ENCODE peak calls at places on chromosomes 6 and 20, in seven cellular contexts. Y, A, Z, T, D, W and N are unnamed samples.

GRCh38 chr6:50655848-50656453 is 57.4 kb upstream of the TFAP2D start:
- DNase-seq in Y (peak; percentile 53), A (peak; percentile 29), Z (peak; percentile 63), T (no peak), D (peak; percentile 10), W (peak; percentile 17), N (no peak)

GRCh38 chr6:28336284-28337024 is 506 bp upstream of the ZSCAN31 start:
- DNase-seq in Y (peak; percentile 76), A (peak; percentile 43), Z (peak; percentile 76), T (no peak), D (no peak), W (peak; percentile 65), N (peak; percentile 29)

GRCh38 chr6:169723200-169723909 is 945 bp downstream of the PHF10 start:
- DNase-seq in Y (peak; percentile 48), A (peak; percentile 70), Z (peak; percentile 66), T (peak; percentile 58), D (peak; percentile 23), W (peak; percentile 43), N (peak; percentile 85)

GRCh38 chr6:159766923-159767322 is 5.1 kb downstream of the ACAT2 start:
- DNase-seq in Y (no peak), A (no peak), Z (no peak), T (no peak), D (no peak), W (no peak), N (no peak)

GRCh38 chr6:154868143-154868594 is 126.9 kb upstream of the TIAM2 start:
- DNase-seq in Y (peak; percentile 69), A (peak; percentile 79), Z (peak; percentile 78), T (no peak), D (peak; percentile 34), W (peak; percentile 70), N (no peak)

GRCh38 chr20:20009784-20010253 is 7.3 kb upstream of the NAA20 start:
- DNase-seq in Y (no peak), A (no peak), Z (no peak), T (no peak), D (no peak), W (no peak), N (no peak)

GRCh38 chr6:35599761-35600658 is 87.3 kb upstream of the TULP1 start:
- DNase-seq in Y (no peak), A (peak; percentile 65), Z (no peak), T (no peak), D (no peak), W (no peak), N (no peak)

GRCh38 chr6:67863346-67863745 is 771.7 kb upstream of the ADGRB3 start:
- DNase-seq in Y (no peak), A (no peak), Z (no peak), T (no peak), D (no peak), W (no peak), N (no peak)

GRCh38 chr6:40695114-40695513 is 108.0 kb upstream of the LRFN2 start:
- DNase-seq in Y (no peak), A (no peak), Z (no peak), T (no peak), D (peak; percentile 21), W (peak; percentile 62), N (no peak)

GRCh38 chr6:13378669-13379590 is 50.6 kb upstream of the TBC1D7 start:
- DNase-seq in Y (no peak), A (no peak), Z (no peak), T (no peak), D (no peak), W (peak; percentile 74), N (no peak)

GRCh38 chr6:35893246-35893645 is 27.7 kb downstream of the SRPK1 start:
- DNase-seq in Y (no peak), A (no peak), Z (no peak), T (no peak), D (no peak), W (no peak), N (no peak)

GRCh38 chr6:63685453-63686379 is 50.1 kb downstream of the PHF3 start:
- DNase-seq in Y (peak; percentile 61), A (no peak), Z (no peak), T (no peak), D (no peak), W (no peak), N (no peak)

GRCh38 chr20:49916146-49917002 is 1.0 kb upstream of the SPATA2 start:
- DNase-seq in Y (no peak), A (peak; percentile 52), Z (peak; percentile 62), T (no peak), D (peak; percentile 88), W (peak; percentile 23), N (no peak)

GRCh38 chr6:153090241-153090930 is 40.7 kb downstream of the RGS17 start:
- DNase-seq in Y (no peak), A (peak; percentile 96), Z (peak; percentile 95), T (no peak), D (peak; percentile 29), W (no peak), N (no peak)

GRCh38 chr20:50399003-50399916 is 110.9 kb upstream of the PTPN1 start:
- DNase-seq in Y (no peak), A (no peak), Z (no peak), T (no peak), D (no peak), W (no peak), N (no peak)

GRCh38 chr6:163232649-163233048 is 181.9 kb upstream of the QKI start:
- DNase-seq in Y (no peak), A (no peak), Z (no peak), T (no peak), D (no peak), W (no peak), N (no peak)

GRCh38 chr6:111835807-111836206 is 37.4 kb downstream of the FYN start:
- DNase-seq in Y (no peak), A (no peak), Z (no peak), T (no peak), D (no peak), W (no peak), N (no peak)

GRCh38 chr6:148616811-148617210 is 130.0 kb upstream of the UST start:
- DNase-seq in Y (no peak), A (peak; percentile 34), Z (no peak), T (no peak), D (no peak), W (peak; percentile 42), N (no peak)

GRCh38 chr6:142523485-142523884 is 221.7 kb downstream of the ADGRG6 start:
- DNase-seq in Y (no peak), A (peak; percentile 8), Z (no peak), T (no peak), D (no peak), W (no peak), N (no peak)

GRCh38 chr20:45010399-45010828 is 44.1 kb downstream of the STK4 start:
- DNase-seq in Y (no peak), A (peak; percentile 66), Z (no peak), T (no peak), D (no peak), W (no peak), N (no peak)

GRCh38 chr6:167650730-167651129 is 176.0 kb upstream of the AFDN start:
- DNase-seq in Y (no peak), A (no peak), Z (no peak), T (no peak), D (no peak), W (peak; percentile 95), N (no peak)

GRCh38 chr20:31430568-31431095 is 9.8 kb upstream of the DEFB123 start:
- DNase-seq in Y (no peak), A (no peak), Z (no peak), T (no peak), D (no peak), W (no peak), N (no peak)

GRCh38 chr6:11214438-11214837 is 18.0 kb downstream of the NEDD9 start:
- DNase-seq in Y (no peak), A (no peak), Z (peak; percentile 38), T (no peak), D (no peak), W (no peak), N (no peak)

GRCh38 chr6:87742106-87742505 is 40.1 kb upstream of the AKIRIN2 start:
- DNase-seq in Y (no peak), A (no peak), Z (no peak), T (peak; percentile 25), D (no peak), W (no peak), N (peak; percentile 66)